ENCODE peak calls at places on chromosomes 6 and 20, in five cellular contexts. C is PC-3, J is MM.1S, R is OCI-LY7, S is hepatocyte. O is an unnamed sample.

GRCh38 chr6:80143312-80143960 is 37.0 kb downstream of the BCKDHB start:
- DNase-seq in S (peak), J (no peak), R (no peak), C (peak), O (no peak)

GRCh38 chr6:33279971-33280511 is 3.1 kb downstream of the B3GALT4 start:
- DNase-seq in R (peak), S (peak), J (no peak), C (peak), O (peak)

GRCh38 chr6:161031721-161032495 is 40.3 kb downstream of the MAP3K4 start:
- DNase-seq in R (no peak), J (no peak), C (peak), S (no peak), O (no peak)

GRCh38 chr6:16276991-16277981 is 38.9 kb downstream of the GMPR start:
- DNase-seq in S (peak), C (peak), R (peak), J (peak), O (peak)

GRCh38 chr20:41408986-41409385 is 42.4 kb upstream of the EMILIN3 start:
- DNase-seq in S (no peak), R (no peak), C (no peak), J (peak), O (no peak)

GRCh38 chr6:155419161-155419560 is 36.5 kb downstream of the NOX3 start:
- DNase-seq in R (no peak), C (no peak), J (no peak), S (no peak), O (no peak)

GRCh38 chr6:32933661-32934085 is 7.2 kb downstream of the HLA-DMB start:
- DNase-seq in J (peak), C (peak), S (peak), R (peak), O (peak)

GRCh38 chr6:3039384-3039783 is 28.9 kb upstream of the RIPK1 start:
- DNase-seq in C (no peak), S (no peak), R (no peak), J (no peak), O (no peak)

GRCh38 chr20:39850821-39851330 is 838.2 kb downstream of the MAFB start:
- DNase-seq in J (no peak), C (no peak), R (no peak), S (no peak), O (peak)

GRCh38 chr6:151275121-151275520 is 35.4 kb downstream of the AKAP12 start:
- DNase-seq in C (no peak), S (no peak), J (no peak), R (no peak), O (peak)
- TF ChIP-seq EZH2phosphoT487 in C (no peak), S (no peak), J (no peak), R (no peak), O (no peak)

GRCh38 chr20:21090738-21091120 is 15.4 kb downstream of the LINC00237 start:
- DNase-seq in J (no peak), R (peak), S (no peak), C (no peak), O (no peak)
- TF ChIP-seq CTCF in J (no peak), R (no peak), S (no peak), C (no peak), O (no peak)

GRCh38 chr6:151254451-151255081 is 14.8 kb downstream of the AKAP12 start:
- DNase-seq in R (no peak), S (peak), C (peak), J (no peak), O (no peak)
- TF ChIP-seq EZH2phosphoT487 in R (no peak), S (no peak), C (no peak), J (no peak), O (no peak)

DNA sequence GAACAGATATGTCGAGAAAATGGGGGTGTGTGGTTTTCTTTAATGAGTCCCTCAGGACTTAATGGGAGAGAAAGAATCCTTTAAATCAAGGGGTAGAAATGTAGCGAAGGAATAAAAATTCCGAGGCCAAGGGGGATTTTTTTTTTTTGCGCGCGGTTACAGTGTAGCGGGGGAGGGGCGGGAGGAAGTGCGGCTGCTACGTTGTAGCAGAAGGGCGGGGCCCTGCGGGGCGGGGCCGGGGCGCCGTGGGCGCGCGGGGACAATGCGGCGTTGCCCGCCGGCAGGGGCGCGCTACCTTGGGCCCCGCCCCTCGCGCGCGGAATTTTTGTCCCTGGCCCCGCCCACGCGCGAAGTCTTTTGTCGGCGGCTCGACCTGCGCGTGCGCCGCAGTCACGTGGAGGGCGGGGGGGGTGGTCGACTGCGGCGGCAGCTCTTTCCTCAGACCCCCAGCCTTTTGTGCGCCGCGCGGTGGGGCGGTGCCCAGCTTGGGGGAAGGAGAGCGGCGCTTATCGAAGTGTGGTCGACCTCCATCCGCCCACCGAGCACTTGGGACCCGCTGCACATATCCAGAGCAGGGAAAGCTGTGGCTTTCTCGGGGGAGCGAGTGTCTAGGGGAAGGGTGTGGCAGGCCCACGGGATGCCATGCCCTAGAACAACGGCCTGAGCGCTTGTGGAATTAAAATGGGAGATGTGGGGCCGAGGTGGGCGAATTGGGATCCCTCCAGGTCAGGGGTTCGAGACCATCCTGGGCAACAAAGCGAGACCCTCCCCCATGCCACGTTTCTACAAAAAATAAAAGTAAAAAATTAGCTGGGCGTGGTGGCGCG is 1.3 kb downstream of the TUBB start:
- DNase-seq in J (peak), R (peak), C (peak), S (peak), O (peak)
- TF ChIP-seq CTCF in J (peak), R (peak), C (no peak), S (peak), O (peak)

DNA sequence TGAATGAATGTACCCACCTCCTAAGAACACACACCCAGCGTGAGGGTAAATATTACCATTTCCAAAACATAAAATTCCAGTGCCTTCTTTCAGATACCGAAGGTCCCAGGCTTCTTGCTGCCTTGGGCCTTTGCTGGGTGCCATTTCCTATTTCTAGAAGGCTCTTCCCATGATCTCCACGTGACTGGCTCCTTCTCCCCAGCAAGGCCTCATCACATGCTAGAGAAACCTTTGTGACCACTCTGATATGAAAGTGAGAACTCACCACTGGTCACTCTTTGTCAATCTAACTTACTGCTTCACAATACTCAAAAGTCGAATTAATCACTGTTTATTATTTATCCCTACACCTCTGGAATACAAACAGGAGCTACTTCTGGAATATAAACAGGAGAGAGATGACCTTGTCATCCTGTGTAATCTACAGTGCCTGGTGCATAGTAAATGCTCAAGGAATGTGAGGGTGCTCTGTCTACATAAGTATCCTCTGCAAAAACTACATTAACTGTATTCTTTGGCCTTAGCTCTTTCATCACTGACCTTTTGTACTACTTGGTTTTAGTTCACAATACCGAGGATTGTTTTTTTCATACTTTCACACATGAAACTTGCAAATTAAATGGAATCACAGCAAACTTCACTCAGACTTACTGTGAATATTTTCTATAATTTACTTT is 1.6 kb downstream of the STX7 start:
- DNase-seq in C (no peak), S (peak), J (no peak), R (peak), O (no peak)
- TF ChIP-seq EZH2phosphoT487 in C (no peak), S (no peak), J (no peak), R (no peak), O (no peak)

DNA sequence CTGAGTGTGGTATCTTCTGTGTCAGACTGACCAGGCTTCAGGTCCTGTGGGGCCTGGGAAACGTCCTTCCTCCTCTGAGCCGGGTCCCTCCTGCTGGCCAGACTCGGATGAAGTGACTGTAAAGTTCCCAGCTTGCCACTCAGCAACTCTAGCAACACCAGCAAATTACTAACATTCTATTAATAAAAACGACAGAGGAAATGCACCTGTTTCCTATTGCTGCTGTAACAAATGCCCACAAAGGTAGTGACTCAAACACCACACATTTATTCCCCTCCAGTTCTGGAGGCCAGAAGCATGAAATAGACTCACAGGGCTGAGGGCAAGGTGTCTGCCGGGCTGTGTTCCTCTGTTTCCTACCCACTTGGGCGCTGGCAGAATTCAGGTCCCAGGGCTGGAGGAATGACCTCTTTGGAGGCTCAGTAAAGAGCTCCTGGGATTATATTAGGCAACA is 48.8 kb downstream of the CTCFL start:
- DNase-seq in J (peak), C (no peak), R (peak), S (no peak), O (no peak)
- TF ChIP-seq CTCF in J (peak), C (no peak), R (no peak), S (no peak), O (no peak)

GRCh38 chr20:59042151-59042795 is at the start of gene PRELID3B:
- DNase-seq in R (peak), S (peak), J (no peak), C (peak), O (peak)
- TF ChIP-seq EZH2phosphoT487 in R (no peak), S (no peak), J (no peak), C (no peak), O (no peak)

GRCh38 chr20:17570347-17571152 is 675 bp downstream of the DSTN start:
- DNase-seq in C (peak), R (peak), S (peak), J (peak), O (peak)
- TF ChIP-seq CTCF in C (peak), R (peak), S (peak), J (peak), O (no peak)

O was measured in neural progenitor cell.